ENCODE peak calls at places on chromosome 1, in five cellular contexts. M, B, E, W and T are unnamed samples.

GRCh38 chr1:3727042-3727824 is 25.0 kb upstream of the CCDC27 start:
- DNase-seq in M (no peak), B (no peak), E (no peak), W (peak), T (no peak)

GRCh38 chr1:194476872-194477271 is 1290.5 kb upstream of the B3GALT2 start:
- DNase-seq in M (no peak), B (no peak), E (no peak), W (no peak), T (no peak)

GRCh38 chr1:41749992-41750745 is 168.6 kb downstream of the HIVEP3 start:
- DNase-seq in M (no peak), B (no peak), E (no peak), W (no peak), T (no peak)

GRCh38 chr1:43704838-43705237 is 2.5 kb upstream of the ST3GAL3 start:
- DNase-seq in M (peak), B (no peak), E (no peak), W (no peak), T (no peak)

GRCh38 chr1:205512059-205513045 is 7.9 kb downstream of the CDK18 start:
- DNase-seq in M (no peak), B (no peak), E (no peak), W (no peak), T (no peak)

GRCh38 chr1:87951852-87952251 is 623.2 kb downstream of the LMO4 start:
- DNase-seq in M (peak), B (no peak), E (peak), W (no peak), T (no peak)

GRCh38 chr1:177181631-177182291 is 11.0 kb downstream of the BRINP2 start:
- DNase-seq in M (peak), B (peak), E (peak), W (peak), T (peak)

GRCh38 chr1:181541947-181542346 is 58.6 kb downstream of the CACNA1E start:
- DNase-seq in M (no peak), B (no peak), E (no peak), W (no peak), T (no peak)

GRCh38 chr1:42860339-42861013 is 14.1 kb downstream of the ZNF691 start:
- DNase-seq in M (no peak), B (no peak), E (no peak), W (no peak), T (no peak)

GRCh38 chr1:51504806-51505525 is 14.1 kb downstream of the EPS15 start:
- DNase-seq in M (no peak), B (no peak), E (no peak), W (no peak), T (no peak)

GRCh38 chr1:112762541-112763141 is 47.5 kb upstream of the PPM1J start:
- DNase-seq in M (no peak), B (no peak), E (no peak), W (no peak), T (no peak)

GRCh38 chr1:1547476-1547875 is 7.1 kb upstream of the TMEM240 start:
- DNase-seq in M (no peak), B (no peak), E (no peak), W (no peak), T (no peak)

GRCh38 chr1:30891223-30891552 is 17.4 kb downstream of the SDC3 start:
- DNase-seq in M (no peak), B (no peak), E (no peak), W (no peak), T (no peak)

GRCh38 chr1:204307334-204307883 is 52.3 kb downstream of the PLEKHA6 start:
- DNase-seq in M (no peak), B (peak), E (no peak), W (no peak), T (no peak)

GRCh38 chr1:67261646-67262045 is 46.0 kb upstream of the IL12RB2 start:
- DNase-seq in M (no peak), B (no peak), E (no peak), W (no peak), T (no peak)

GRCh38 chr1:203557390-203557789 is 63.4 kb downstream of the OPTC start:
- DNase-seq in M (no peak), B (no peak), E (no peak), W (no peak), T (peak)

GRCh38 chr1:218557731-218558130 is 212.6 kb downstream of the TGFB2 start:
- DNase-seq in M (peak), B (peak), E (peak), W (no peak), T (no peak)

GRCh38 chr1:23779826-23780371 is 1.7 kb downstream of the PITHD1 start:
- DNase-seq in M (peak), B (no peak), E (peak), W (no peak), T (no peak)

GRCh38 chr1:234987415-234988159 is 141.1 kb downstream of the TOMM20 start:
- DNase-seq in M (peak), B (no peak), E (peak), W (no peak), T (peak)

GRCh38 chr1:52602328-52603300 is at the start of gene GPX7:
- DNase-seq in M (peak), B (peak), E (no peak), W (peak), T (no peak)

GRCh38 chr1:75582725-75583261 is 28.1 kb downstream of the SLC44A5 start:
- DNase-seq in M (no peak), B (no peak), E (no peak), W (no peak), T (no peak)

GRCh38 chr1:226691257-226691656 is 47.8 kb downstream of the ITPKB start:
- DNase-seq in M (no peak), B (no peak), E (no peak), W (peak), T (no peak)

GRCh38 chr1:85450832-85451231 is 14.1 kb downstream of the DDAH1 start:
- DNase-seq in M (no peak), B (no peak), E (no peak), W (no peak), T (no peak)

GRCh38 chr1:6111571-6111970 is 65.9 kb downstream of the KCNAB2 start:
- DNase-seq in M (no peak), B (peak), E (no peak), W (no peak), T (no peak)

GRCh38 chr1:178388398-178389161 is 108.2 kb downstream of the CLEC20A start:
- DNase-seq in M (peak), B (no peak), E (no peak), W (no peak), T (no peak)

GRCh38 chr1:229714964-229715603 is 89.0 kb downstream of the URB2 start:
- DNase-seq in M (no peak), B (no peak), E (peak), W (peak), T (no peak)

GRCh38 chr1:41978986-41979385 is 60.3 kb upstream of the HIVEP3 start:
- DNase-seq in M (no peak), B (no peak), E (no peak), W (no peak), T (no peak)

GRCh38 chr1:74502432-74502831 is 10.0 kb downstream of the LRRC53 start:
- DNase-seq in M (peak), B (no peak), E (peak), W (no peak), T (no peak)

GRCh38 chr1:216293673-216294072 is 129.6 kb downstream of the USH2A start:
- DNase-seq in M (peak), B (no peak), E (peak), W (no peak), T (no peak)

GRCh38 chr1:152197361-152197941 is 26.5 kb downstream of the HRNR start:
- DNase-seq in M (no peak), B (no peak), E (no peak), W (no peak), T (no peak)

GRCh38 chr1:223738465-223739365 is 26.4 kb downstream of the CAPN2 start:
- DNase-seq in M (no peak), B (no peak), E (peak), W (no peak), T (no peak)

GRCh38 chr1:210239295-210240155 is 6.9 kb downstream of the SERTAD4 start:
- DNase-seq in M (peak), B (peak), E (peak), W (no peak), T (no peak)

GRCh38 chr1:179476484-179476883 is 99.3 kb downstream of the NPHS2 start:
- DNase-seq in M (no peak), B (no peak), E (no peak), W (no peak), T (no peak)

GRCh38 chr1:37189111-37189510 is 154.8 kb upstream of the GRIK3 start:
- DNase-seq in M (no peak), B (peak), E (no peak), W (no peak), T (no peak)

GRCh38 chr1:20724364-20725188 is 6.8 kb upstream of the KIF17 start:
- DNase-seq in M (no peak), B (no peak), E (no peak), W (peak), T (peak)

GRCh38 chr1:150809651-150810050 is 1.6 kb upstream of the CTSK start:
- DNase-seq in M (peak), B (no peak), E (no peak), W (no peak), T (no peak)